ENCODE peak calls at places on chromosomes 12 and 14, in nine cellular contexts. S is lower lobe of right lung, Y is fibroblast of pulmonary artery, E is mammary epithelial cell, I is BJ, T is skeletal muscle cell, J is tibial artery, V is pancreas, R is astrocyte of the spinal cord. U is an unnamed sample.

GRCh38 chr14:63605041-63605532 is 36.6 kb downstream of the WDR89 start:
- DNase-seq in S (no peak), Y (no peak), E (peak), I (no peak), T (no peak), J (no peak), V (no peak), R (no peak), U (no peak)

GRCh38 chr12:87329076-87329863 is 699.9 kb downstream of the C12orf50 start:
- DNase-seq in S (no peak), Y (peak), E (no peak), I (no peak), T (no peak), J (no peak), V (no peak), R (no peak), U (no peak)

GRCh38 chr14:69038449-69039286 is 59.6 kb upstream of the ACTN1 start:
- DNase-seq in S (no peak), Y (peak), E (no peak), I (peak), T (peak), J (no peak), V (no peak), R (peak), U (no peak)

GRCh38 chr14:94380225-94381148 is 7.9 kb downstream of the SERPINA1 start:
- DNase-seq in S (no peak), Y (no peak), E (no peak), I (no peak), T (no peak), J (no peak), V (no peak), R (no peak), U (no peak)

GRCh38 chr12:2531371-2531770 is 263.4 kb upstream of the FKBP4 start:
- DNase-seq in S (no peak), Y (no peak), E (no peak), I (no peak), T (no peak), J (no peak), V (no peak), R (no peak), U (no peak)

GRCh38 chr12:52907092-52907810 is 2.4 kb upstream of the KRT8 start:
- DNase-seq in S (peak), Y (peak), E (peak), I (no peak), T (no peak), J (peak), V (peak), R (peak), U (no peak)

GRCh38 chr12:111368291-111368683 is 608 bp downstream of the PHETA1 start:
- DNase-seq in S (no peak), Y (no peak), E (no peak), I (no peak), T (no peak), J (no peak), V (no peak), R (no peak), U (peak)

GRCh38 chr12:42468341-42468821 is 121.2 kb downstream of the PRICKLE1 start:
- DNase-seq in S (no peak), Y (no peak), E (no peak), I (no peak), T (no peak), J (no peak), V (no peak), R (peak), U (no peak)

GRCh38 chr12:71214511-71215285 is 56.9 kb upstream of the TSPAN8 start:
- DNase-seq in S (no peak), Y (peak), E (no peak), I (no peak), T (no peak), J (no peak), V (peak), R (no peak), U (no peak)

GRCh38 chr12:57767876-57768275 is 998 bp upstream of the CYP27B1 start:
- DNase-seq in S (no peak), Y (no peak), E (no peak), I (no peak), T (no peak), J (no peak), V (no peak), R (no peak), U (no peak)

GRCh38 chr12:116878567-116879508 is 2.4 kb downstream of the HRK start:
- DNase-seq in S (no peak), Y (no peak), E (peak), I (no peak), T (no peak), J (no peak), V (no peak), R (peak), U (no peak)

GRCh38 chr14:61435563-61436337 is 114.4 kb downstream of the PRKCH start:
- DNase-seq in S (no peak), Y (peak), E (no peak), I (no peak), T (no peak), J (peak), V (no peak), R (no peak), U (peak)

GRCh38 chr12:85814116-85814515 is 22.1 kb downstream of the RASSF9 start:
- DNase-seq in S (no peak), Y (no peak), E (no peak), I (no peak), T (no peak), J (no peak), V (no peak), R (no peak), U (no peak)

GRCh38 chr14:47227051-47227600 is 448.3 kb downstream of the MDGA2 start:
- DNase-seq in S (no peak), Y (peak), E (no peak), I (no peak), T (no peak), J (no peak), V (no peak), R (peak), U (no peak)

GRCh38 chr14:78829274-78829673 is 659.1 kb downstream of the NRXN3 start:
- DNase-seq in S (no peak), Y (no peak), E (no peak), I (no peak), T (no peak), J (no peak), V (no peak), R (no peak), U (no peak)

GRCh38 chr14:78840898-78841297 is 670.7 kb downstream of the NRXN3 start:
- DNase-seq in S (no peak), Y (no peak), E (no peak), I (no peak), T (no peak), J (no peak), V (no peak), R (no peak), U (no peak)

GRCh38 chr14:78836777-78837176 is 666.6 kb downstream of the NRXN3 start:
- DNase-seq in S (no peak), Y (peak), E (peak), I (no peak), T (peak), J (no peak), V (peak), R (peak), U (peak)

GRCh38 chr14:78835909-78836308 is 665.7 kb downstream of the NRXN3 start:
- DNase-seq in S (no peak), Y (no peak), E (no peak), I (no peak), T (no peak), J (no peak), V (no peak), R (no peak), U (no peak)

GRCh38 chr14:78835052-78835451 is 664.9 kb downstream of the NRXN3 start:
- DNase-seq in S (no peak), Y (no peak), E (no peak), I (no peak), T (no peak), J (no peak), V (no peak), R (no peak), U (no peak)
- H3K4me3 ChIP-seq in S (no peak), Y (no peak), E (no peak), I (no peak), T (no peak), J (no peak), V (no peak), R (no peak), U (no peak)

GRCh38 chr14:75736845-75737485 is 75.9 kb downstream of the TTLL5 start:
- DNase-seq in S (no peak), Y (no peak), E (no peak), I (no peak), T (no peak), J (no peak), V (no peak), R (no peak), U (no peak)
- H3K4me3 ChIP-seq in S (no peak), Y (no peak), E (no peak), I (no peak), T (no peak), J (no peak), V (no peak), R (no peak), U (no peak)

GRCh38 chr12:9669534-9669933 is at the start of gene CLEC2D:
- DNase-seq in S (no peak), Y (no peak), E (no peak), I (no peak), T (no peak), J (no peak), V (no peak), R (no peak), U (no peak)
- H3K4me3 ChIP-seq in S (peak), Y (no peak), E (no peak), I (no peak), T (no peak), J (no peak), V (no peak), R (no peak), U (no peak)

GRCh38 chr14:77181124-77181602 is 435 bp upstream of the TMEM63C start:
- DNase-seq in S (no peak), Y (no peak), E (no peak), I (no peak), T (no peak), J (no peak), V (no peak), R (no peak), U (peak)
- H3K4me3 ChIP-seq in S (peak), Y (no peak), E (peak), I (no peak), T (peak), J (no peak), V (peak), R (no peak), U (no peak)

DNA sequence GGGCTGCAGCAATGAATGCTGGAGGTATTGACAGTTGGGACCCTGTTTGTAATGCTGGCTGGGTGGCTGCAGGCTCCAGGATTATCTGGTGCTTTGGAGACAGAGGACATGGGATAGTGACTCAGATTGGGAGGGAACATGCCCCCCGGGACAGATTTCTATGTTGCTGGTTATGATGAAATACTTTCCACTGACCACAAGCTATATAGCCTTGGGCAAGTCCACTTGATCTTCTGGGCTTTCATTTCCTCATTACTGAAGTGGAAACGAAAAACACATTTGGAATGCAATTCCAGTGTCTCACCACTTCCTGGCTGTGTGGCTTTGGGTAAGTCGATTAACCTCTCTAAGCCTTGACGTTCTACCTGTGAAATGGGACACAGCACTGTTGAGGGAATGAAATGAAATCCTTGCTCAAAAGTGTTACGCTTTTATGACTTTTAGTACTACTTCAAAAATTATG is 6.3 kb upstream of the TPCN1 start:
- DNase-seq in S (peak), Y (peak), E (peak), I (peak), T (peak), J (peak), V (peak), R (peak), U (peak)
- H3K4me3 ChIP-seq in S (no peak), Y (no peak), E (no peak), I (no peak), T (no peak), J (no peak), V (no peak), R (no peak), U (no peak)